ENCODE peak calls at places on chromosomes 12 and 14, in seven cellular contexts. E, I, W, X, Q, T and C are unnamed samples.

GRCh38 chr12:47222960-47223847 is 143.4 kb upstream of the AMIGO2 start:
- DNase-seq in E (no peak), I (no peak), W (no peak), X (no peak), Q (no peak), T (no peak), C (no peak)

GRCh38 chr12:62767946-62768345 is 167.0 kb downstream of the PPM1H start:
- DNase-seq in E (no peak), I (no peak), W (no peak), X (no peak), Q (no peak), T (no peak), C (no peak)

GRCh38 chr12:11607313-11608081 is 42.0 kb upstream of the ETV6 start:
- DNase-seq in E (no peak), I (peak; percentile 70), W (peak; percentile 90), X (no peak), Q (no peak), T (no peak), C (no peak)

GRCh38 chr12:52086944-52087835 is 7.7 kb downstream of the SMIM41 start:
- DNase-seq in E (no peak), I (no peak), W (no peak), X (no peak), Q (no peak), T (no peak), C (no peak)

GRCh38 chr12:111180830-111181726 is 187.8 kb downstream of the PHETA1 start:
- DNase-seq in E (no peak), I (peak; percentile 57), W (no peak), X (no peak), Q (no peak), T (no peak), C (no peak)

GRCh38 chr12:57850924-57851323 is 4.4 kb upstream of the CTDSP2 start:
- DNase-seq in E (no peak), I (no peak), W (no peak), X (peak; percentile 36), Q (no peak), T (no peak), C (peak; percentile 36)

GRCh38 chr12:54360717-54361456 is 3.4 kb downstream of the GPR84 start:
- DNase-seq in E (peak; percentile 41), I (peak; percentile 77), W (no peak), X (peak; percentile 70), Q (peak; percentile 69), T (peak; percentile 41), C (peak; percentile 78)

GRCh38 chr12:98635657-98636323 is 8.8 kb downstream of the IKBIP start:
- DNase-seq in E (no peak), I (peak; percentile 84), W (no peak), X (peak; percentile 56), Q (peak; percentile 95), T (no peak), C (peak; percentile 44)

GRCh38 chr14:23299986-23300686 is 2.5 kb downstream of the PPP1R3E start:
- DNase-seq in E (no peak), I (no peak), W (no peak), X (no peak), Q (no peak), T (no peak), C (peak; percentile 36)

GRCh38 chr14:69152181-69152943 is 557 bp downstream of the DCAF5 start:
- DNase-seq in E (no peak), I (peak; percentile 56), W (no peak), X (peak; percentile 62), Q (no peak), T (peak; percentile 29), C (peak; percentile 67)

GRCh38 chr12:30931222-30931621 is 4.7 kb downstream of the TSPAN11 start:
- DNase-seq in E (no peak), I (no peak), W (no peak), X (no peak), Q (no peak), T (no peak), C (no peak)

GRCh38 chr14:51922624-51923023 is 62.2 kb downstream of the GNG2 start:
- DNase-seq in E (no peak), I (peak; percentile 42), W (no peak), X (no peak), Q (no peak), T (no peak), C (no peak)

GRCh38 chr12:6091786-6092566 is 32.5 kb downstream of the VWF start:
- DNase-seq in E (no peak), I (no peak), W (no peak), X (no peak), Q (no peak), T (no peak), C (no peak)

GRCh38 chr12:131621701-131622421 is 89.0 kb upstream of the SFSWAP start:
- DNase-seq in E (no peak), I (no peak), W (no peak), X (no peak), Q (peak; percentile 58), T (no peak), C (no peak)

GRCh38 chr14:71004481-71004880 is 97.2 kb downstream of the PCNX1 start:
- DNase-seq in E (no peak), I (no peak), W (no peak), X (no peak), Q (no peak), T (no peak), C (no peak)

GRCh38 chr14:104144911-104145825 is 6.8 kb downstream of the KIF26A start:
- DNase-seq in E (no peak), I (no peak), W (no peak), X (no peak), Q (no peak), T (no peak), C (no peak)

GRCh38 chr12:93773122-93773871 is 96.1 kb downstream of the CRADD start:
- DNase-seq in E (peak; percentile 22), I (peak; percentile 88), W (no peak), X (peak; percentile 6), Q (no peak), T (no peak), C (no peak)

GRCh38 chr14:60643443-60644402 is 5.6 kb downstream of the SIX1 start:
- DNase-seq in E (no peak), I (no peak), W (no peak), X (no peak), Q (peak; percentile 27), T (no peak), C (no peak)

GRCh38 chr12:43222796-43223195 is 329.2 kb downstream of the ADAMTS20 start:
- DNase-seq in E (no peak), I (no peak), W (no peak), X (no peak), Q (no peak), T (no peak), C (no peak)